ENCODE peak calls at places on chromosomes 5 and 9, in six cellular contexts. One of them, this sample, is unnamed.

GRCh38 chr5:33788922-33789321 is 102.9 kb downstream of the ADAMTS12 start:
- DNase-seq in mammary epithelial cell: peak; percentile 99
- DNase-seq in caudate nucleus: no peak
- DNase-seq in activated naive CD8-positive, alpha-beta T cell treated with anti-CD3 and anti-CD28 coated beads for 36 hours: no peak
- DNase-seq in left ventricle myocardium superior: no peak
- DNase-seq in transverse colon: no peak
- DNase-seq in this sample: no peak

GRCh38 chr9:106731910-106732309 is 131.1 kb upstream of the ZNF462 start:
- DNase-seq in mammary epithelial cell: no peak
- DNase-seq in transverse colon: no peak
- DNase-seq in left ventricle myocardium superior: no peak
- DNase-seq in activated naive CD8-positive, alpha-beta T cell treated with anti-CD3 and anti-CD28 coated beads for 36 hours: no peak
- DNase-seq in caudate nucleus: no peak
- DNase-seq in this sample: no peak

GRCh38 chr5:120159155-120159554 is 304.9 kb upstream of the PRR16 start:
- DNase-seq in caudate nucleus: no peak
- DNase-seq in mammary epithelial cell: no peak
- DNase-seq in activated naive CD8-positive, alpha-beta T cell treated with anti-CD3 and anti-CD28 coated beads for 36 hours: no peak
- DNase-seq in left ventricle myocardium superior: no peak
- DNase-seq in transverse colon: no peak
- DNase-seq in this sample: no peak

GRCh38 chr5:32280656-32281081 is 32.1 kb downstream of the MTMR12 start:
- DNase-seq in activated naive CD8-positive, alpha-beta T cell treated with anti-CD3 and anti-CD28 coated beads for 36 hours: peak; percentile 8
- DNase-seq in transverse colon: no peak
- DNase-seq in mammary epithelial cell: no peak
- DNase-seq in caudate nucleus: no peak
- DNase-seq in left ventricle myocardium superior: no peak
- DNase-seq in this sample: no peak

GRCh38 chr5:79471556-79471955 is 42.4 kb downstream of the HOMER1 start:
- DNase-seq in caudate nucleus: no peak
- DNase-seq in mammary epithelial cell: no peak
- DNase-seq in transverse colon: no peak
- DNase-seq in activated naive CD8-positive, alpha-beta T cell treated with anti-CD3 and anti-CD28 coated beads for 36 hours: no peak
- DNase-seq in left ventricle myocardium superior: no peak
- DNase-seq in this sample: no peak

GRCh38 chr9:9257999-9258398 is 1354.8 kb downstream of the PTPRD start:
- DNase-seq in caudate nucleus: no peak
- DNase-seq in mammary epithelial cell: no peak
- DNase-seq in left ventricle myocardium superior: no peak
- DNase-seq in transverse colon: no peak
- DNase-seq in activated naive CD8-positive, alpha-beta T cell treated with anti-CD3 and anti-CD28 coated beads for 36 hours: no peak
- DNase-seq in this sample: no peak

GRCh38 chr5:99544326-99544725 is 615.5 kb upstream of the CHD1 start:
- DNase-seq in caudate nucleus: no peak
- DNase-seq in mammary epithelial cell: no peak
- DNase-seq in activated naive CD8-positive, alpha-beta T cell treated with anti-CD3 and anti-CD28 coated beads for 36 hours: no peak
- DNase-seq in transverse colon: no peak
- DNase-seq in left ventricle myocardium superior: no peak
- DNase-seq in this sample: no peak

GRCh38 chr5:148957591-148958202 is 105.2 kb downstream of the SH3TC2 start:
- DNase-seq in mammary epithelial cell: peak; percentile 33
- DNase-seq in left ventricle myocardium superior: no peak
- DNase-seq in transverse colon: peak; percentile 34
- DNase-seq in caudate nucleus: no peak
- DNase-seq in activated naive CD8-positive, alpha-beta T cell treated with anti-CD3 and anti-CD28 coated beads for 36 hours: peak; percentile 34
- DNase-seq in this sample: no peak

GRCh38 chr9:36288057-36288456 is 29.8 kb upstream of the GNE start:
- DNase-seq in caudate nucleus: no peak
- DNase-seq in mammary epithelial cell: no peak
- DNase-seq in transverse colon: no peak
- DNase-seq in left ventricle myocardium superior: no peak
- DNase-seq in activated naive CD8-positive, alpha-beta T cell treated with anti-CD3 and anti-CD28 coated beads for 36 hours: no peak
- DNase-seq in this sample: no peak

This sample was measured in adrenal gland.